ENCODE peak calls at places on chromosomes 12 and 14, in ten cellular contexts. S is GM13976; G is left ventricle myocardium inferior; W is Caco-2; Q is globus pallidus; E is astrocyte; A is AG10803; D is activated CD4-positive, alpha-beta T cell treated with anti-CD3 and anti-CD28 coated beads, Interleukin-2, amount 10 ng/mL, durations not matched to agents 7 days and 5 days; T is activated T-helper 1 cell treated with Interleukin-2 at 50 U/mL for 16 hours; Z is head of caudate nucleus. C is an unnamed sample.

GRCh38 chr14:60485600-60486251 is at the start of gene C14orf39:
- DNase-seq in S (peak; percentile 29), G (no peak), W (no peak), Q (no peak), E (no peak), A (no peak), D (no peak), T (no peak), Z (no peak), C (no peak)

GRCh38 chr12:11830298-11830937 is 180.9 kb downstream of the ETV6 start:
- DNase-seq in S (no peak), G (no peak), W (no peak), Q (no peak), E (no peak), A (peak; percentile 30), D (no peak), T (no peak), Z (no peak), C (no peak)

GRCh38 chr14:91038439-91038838 is 22.0 kb downstream of the RPS6KA5 start:
- DNase-seq in S (no peak), G (no peak), W (no peak), Q (no peak), E (peak; percentile 63), A (peak; percentile 75), D (no peak), T (no peak), Z (no peak), C (no peak)

GRCh38 chr14:22271838-22272237 is 317.2 kb downstream of the DAD1 start:
- DNase-seq in S (no peak), G (no peak), W (no peak), Q (no peak), E (no peak), A (no peak), D (no peak), T (no peak), Z (no peak), C (no peak)

GRCh38 chr14:61381589-61381988 is 60.2 kb downstream of the PRKCH start:
- DNase-seq in S (no peak), G (no peak), W (no peak), Q (no peak), E (no peak), A (no peak), D (no peak), T (no peak), Z (no peak), C (no peak)

GRCh38 chr12:14854586-14855163 is 11.3 kb upstream of the ART4 start:
- DNase-seq in S (no peak), G (no peak), W (no peak), Q (no peak), E (no peak), A (peak; percentile 52), D (no peak), T (no peak), Z (no peak), C (no peak)

GRCh38 chr14:29897181-29897580 is 30.5 kb downstream of the PRKD1 start:
- DNase-seq in S (no peak), G (no peak), W (no peak), Q (no peak), E (no peak), A (no peak), D (no peak), T (no peak), Z (no peak), C (no peak)

GRCh38 chr14:59269431-59269830 is 81.0 kb downstream of the DAAM1 start:
- DNase-seq in S (no peak), G (no peak), W (no peak), Q (no peak), E (no peak), A (no peak), D (no peak), T (no peak), Z (no peak), C (no peak)

GRCh38 chr12:5258498-5258897 is 173.4 kb upstream of the NTF3 start:
- DNase-seq in S (no peak), G (no peak), W (no peak), Q (no peak), E (peak; percentile 81), A (peak; percentile 99), D (no peak), T (no peak), Z (no peak), C (no peak)

GRCh38 chr12:19946549-19946948 is 421.8 kb upstream of the PDE3A start:
- DNase-seq in S (no peak), G (no peak), W (no peak), Q (no peak), E (peak; percentile 99), A (peak; percentile 87), D (no peak), T (no peak), Z (no peak), C (no peak)

GRCh38 chr14:50608302-50608851 is 48.4 kb downstream of the ATL1 start:
- DNase-seq in S (no peak), G (no peak), W (no peak), Q (no peak), E (peak; percentile 23), A (peak; percentile 81), D (no peak), T (no peak), Z (no peak), C (no peak)

GRCh38 chr14:89340200-89340667 is 76.8 kb downstream of the FOXN3 start:
- DNase-seq in S (no peak), G (no peak), W (no peak), Q (no peak), E (peak; percentile 39), A (peak; percentile 35), D (no peak), T (no peak), Z (no peak), C (no peak)

GRCh38 chr14:105376521-105377440 is 21.6 kb upstream of the TEX22 start:
- DNase-seq in S (no peak), G (no peak), W (no peak), Q (no peak), E (no peak), A (no peak), D (no peak), T (no peak), Z (no peak), C (no peak)

GRCh38 chr14:38716871-38717270 is 386.2 kb downstream of the SEC23A start:
- DNase-seq in S (no peak), G (no peak), W (no peak), Q (peak; percentile 59), E (peak; percentile 4), A (no peak), D (no peak), T (no peak), Z (no peak), C (no peak)

GRCh38 chr14:105092912-105093425 is 27.7 kb upstream of the GPR132 start:
- DNase-seq in S (peak; percentile 81), G (peak; percentile 72), W (peak; percentile 68), Q (no peak), E (peak; percentile 44), A (peak; percentile 59), D (peak; percentile 60), T (peak; percentile 53), Z (no peak), C (no peak)

GRCh38 chr14:98633380-98633779 is 638.6 kb downstream of the BCL11B start:
- DNase-seq in S (no peak), G (no peak), W (no peak), Q (peak; percentile 95), E (no peak), A (no peak), D (no peak), T (no peak), Z (peak; percentile 91), C (no peak)

C was measured in activated CD4-positive, CD25-positive, alpha-beta regulatory T cell.